ENCODE peak calls at places on chromosome 6, in five cellular contexts. W, F, O, M and V are unnamed samples.

GRCh38 chr6:69732640-69733039 is 64.2 kb downstream of the LMBRD1 start:
- DNase-seq in W (no peak), F (no peak), O (peak), M (no peak), V (no peak)

GRCh38 chr6:22249646-22250045 is 47.2 kb downstream of the PRL start:
- DNase-seq in W (no peak), F (no peak), O (no peak), M (no peak), V (no peak)

GRCh38 chr6:112511441-112511840 is 164.3 kb downstream of the RFPL4B start:
- DNase-seq in W (no peak), F (no peak), O (peak), M (no peak), V (no peak)

GRCh38 chr6:14464049-14464448 is 346.5 kb downstream of the CD83 start:
- DNase-seq in W (no peak), F (no peak), O (no peak), M (no peak), V (no peak)

GRCh38 chr6:154471609-154472362 is 38.7 kb downstream of the CNKSR3 start:
- DNase-seq in W (no peak), F (no peak), O (no peak), M (no peak), V (no peak)

GRCh38 chr6:18477301-18477941 is 90.3 kb downstream of the RNF144B start:
- DNase-seq in W (no peak), F (no peak), O (peak), M (no peak), V (no peak)

GRCh38 chr6:144311361-144311760 is 26.2 kb downstream of the UTRN start:
- DNase-seq in W (no peak), F (no peak), O (no peak), M (no peak), V (no peak)

GRCh38 chr6:162099685-162100084 is 627.9 kb downstream of the PRKN start:
- DNase-seq in W (peak), F (no peak), O (peak), M (no peak), V (peak)